ENCODE peak calls at places on chromosomes 4 and X, in ten cellular contexts. R, Y, T, D, S, L, H, O, I and X are unnamed samples.

GRCh38 chr4:53003959-53004358 is 141.8 kb downstream of the RASL11B start:
- DNase-seq in R (no peak), Y (no peak), T (no peak), D (no peak), S (no peak), L (no peak), H (no peak), O (no peak), I (no peak), X (no peak)

GRCh38 chr4:78543424-78544238 is 7.9 kb upstream of the ANXA3 start:
- DNase-seq in R (no peak), Y (no peak), T (no peak), D (no peak), S (no peak), L (no peak), H (no peak), O (no peak), I (no peak), X (no peak)

GRCh38 chr4:153154010-153154975 is 50.0 kb upstream of the TRIM2 start:
- DNase-seq in R (no peak), Y (no peak), T (peak; percentile 8), D (peak; percentile 50), S (peak; percentile 43), L (no peak), H (no peak), O (no peak), I (no peak), X (no peak)

GRCh38 chrX:109199726-109200125 is 282.2 kb downstream of the GUCY2F start:
- DNase-seq in R (no peak), Y (no peak), T (no peak), D (no peak), S (no peak), L (no peak), H (no peak), O (no peak), I (no peak), X (no peak)

GRCh38 chr4:40310225-40310624 is 24.9 kb upstream of the CHRNA9 start:
- DNase-seq in R (no peak), Y (no peak), T (no peak), D (no peak), S (no peak), L (no peak), H (no peak), O (no peak), I (no peak), X (no peak)

GRCh38 chr4:81490761-81491160 is 19.1 kb upstream of the RASGEF1B start:
- DNase-seq in R (no peak), Y (no peak), T (no peak), D (no peak), S (no peak), L (no peak), H (no peak), O (no peak), I (no peak), X (no peak)

GRCh38 chrX:134551365-134552095 is 91.6 kb downstream of the HPRT1 start:
- DNase-seq in R (no peak), Y (no peak), T (peak; percentile 67), D (no peak), S (no peak), L (no peak), H (no peak), O (no peak), I (no peak), X (no peak)

GRCh38 chr4:54986095-54986846 is 139.1 kb downstream of the KDR start:
- DNase-seq in R (no peak), Y (no peak), T (no peak), D (no peak), S (no peak), L (no peak), H (no peak), O (no peak), I (no peak), X (no peak)

GRCh38 chrX:108468486-108468885 is 28.8 kb downstream of the COL4A5 start:
- DNase-seq in R (no peak), Y (no peak), T (no peak), D (no peak), S (no peak), L (no peak), H (no peak), O (no peak), I (no peak), X (no peak)

GRCh38 chr4:25559508-25559907 is 96.1 kb upstream of the SLC34A2 start:
- DNase-seq in R (no peak), Y (no peak), T (no peak), D (no peak), S (no peak), L (no peak), H (no peak), O (no peak), I (no peak), X (no peak)

GRCh38 chr4:8319061-8319460 is 49.5 kb downstream of the HTRA3 start:
- DNase-seq in R (no peak), Y (no peak), T (no peak), D (peak; percentile 8), S (no peak), L (no peak), H (no peak), O (no peak), I (no peak), X (no peak)

GRCh38 chr4:41106694-41107419 is 107.5 kb downstream of the APBB2 start:
- DNase-seq in R (no peak), Y (no peak), T (no peak), D (no peak), S (no peak), L (no peak), H (no peak), O (no peak), I (no peak), X (no peak)

GRCh38 chr4:169348541-169348940 is 77.8 kb upstream of the SH3RF1 start:
- DNase-seq in R (no peak), Y (peak; percentile 21), T (no peak), D (no peak), S (no peak), L (peak; percentile 16), H (no peak), O (no peak), I (no peak), X (no peak)

GRCh38 chrX:103215037-103215767 is at the start of gene BEX4:
- DNase-seq in R (peak; percentile 56), Y (peak; percentile 65), T (peak; percentile 61), D (peak; percentile 43), S (peak; percentile 77), L (peak; percentile 45), H (peak; percentile 58), O (peak; percentile 88), I (peak; percentile 77), X (peak; percentile 83)

GRCh38 chrX:104343408-104344129 is 88.8 kb upstream of the ESX1 start:
- DNase-seq in R (no peak), Y (no peak), T (peak; percentile 55), D (peak; percentile 69), S (no peak), L (peak; percentile 68), H (no peak), O (no peak), I (peak; percentile 21), X (peak; percentile 7)

GRCh38 chrX:7801706-7802105 is 41.3 kb upstream of the VCX start:
- DNase-seq in R (no peak), Y (no peak), T (no peak), D (no peak), S (no peak), L (no peak), H (no peak), O (no peak), I (no peak), X (peak; percentile 0)

GRCh38 chr4:88979292-88979691 is 77.7 kb downstream of the FAM13A start:
- DNase-seq in R (no peak), Y (no peak), T (no peak), D (no peak), S (no peak), L (no peak), H (no peak), O (no peak), I (no peak), X (no peak)

GRCh38 chr4:57342406-57342805 is 232.2 kb upstream of the IGFBP7 start:
- DNase-seq in R (no peak), Y (no peak), T (peak; percentile 6), D (no peak), S (no peak), L (no peak), H (no peak), O (no peak), I (no peak), X (no peak)

GRCh38 chrX:116239944-116240391 is 69.4 kb downstream of the AGTR2 start:
- DNase-seq in R (no peak), Y (no peak), T (peak; percentile 22), D (no peak), S (no peak), L (no peak), H (peak; percentile 68), O (no peak), I (no peak), X (no peak)

GRCh38 chrX:134803551-134804183 is 145.4 kb upstream of the PLAC1 start:
- DNase-seq in R (no peak), Y (no peak), T (no peak), D (no peak), S (no peak), L (peak; percentile 43), H (peak; percentile 48), O (no peak), I (no peak), X (no peak)